ENCODE peak calls at places on chromosomes 11 and 22, in nine cellular contexts. M is hepatocyte; N is CD8-positive, alpha-beta memory T cell; S is PC-3; U is GM23248; T is OCI-LY7; I is transverse colon; V is ovary; X is CD8-positive, alpha-beta T cell. F is an unnamed sample.

GRCh38 chr11:132238331-132238730 is 867.9 kb downstream of the NTM start:
- DNase-seq in T (no peak), N (no peak), I (no peak), S (no peak), M (no peak), X (no peak), V (no peak), U (no peak), F (no peak)

GRCh38 chr22:30890689-30891442 is 77.7 kb downstream of the MORC2 start:
- DNase-seq in N (no peak), V (peak; percentile 41), M (peak; percentile 49), U (peak; percentile 59), X (peak; percentile 33), T (peak; percentile 22), S (peak; percentile 53), I (peak; percentile 41), F (peak; percentile 44)

GRCh38 chr22:21738081-21738480 is 2.5 kb upstream of the YPEL1 start:
- DNase-seq in S (no peak), I (no peak), U (no peak), T (no peak), M (no peak), V (no peak), N (no peak), X (no peak), F (no peak)

GRCh38 chr11:102798012-102798746 is at the start of gene MMP1:
- DNase-seq in X (no peak), V (no peak), U (peak; percentile 87), I (no peak), N (no peak), S (peak; percentile 98), M (peak; percentile 64), T (no peak), F (no peak)

GRCh38 chr11:128501576-128502549 is 85.5 kb downstream of the ETS1 start:
- DNase-seq in S (peak; percentile 46), N (no peak), T (no peak), M (no peak), U (peak; percentile 89), V (no peak), X (no peak), I (no peak), F (no peak)

GRCh38 chr11:126591966-126592489 is 236.5 kb downstream of the ST3GAL4 start:
- DNase-seq in S (no peak), N (no peak), V (no peak), M (no peak), U (no peak), T (no peak), X (no peak), I (no peak), F (no peak)

GRCh38 chr11:35139883-35140282 is 912 bp downstream of the CD44 start:
- DNase-seq in S (peak; percentile 18), X (no peak), N (no peak), M (no peak), T (no peak), V (no peak), I (no peak), U (peak; percentile 51), F (no peak)

GRCh38 chr11:65549088-65549487 is 9.1 kb downstream of the LTBP3 start:
- DNase-seq in U (no peak), M (no peak), X (no peak), T (no peak), N (no peak), S (no peak), I (no peak), V (no peak), F (no peak)

GRCh38 chr11:92837595-92837994 is 131.9 kb upstream of the MTNR1B start:
- DNase-seq in V (no peak), M (no peak), S (peak; percentile 22), T (no peak), I (no peak), N (no peak), X (peak; percentile 12), U (no peak), F (no peak)

GRCh38 chr11:118227865-118228785 is 3.3 kb upstream of the JAML start:
- DNase-seq in X (no peak), V (no peak), U (no peak), T (peak; percentile 27), N (no peak), M (no peak), I (no peak), S (no peak), F (no peak)

DNA sequence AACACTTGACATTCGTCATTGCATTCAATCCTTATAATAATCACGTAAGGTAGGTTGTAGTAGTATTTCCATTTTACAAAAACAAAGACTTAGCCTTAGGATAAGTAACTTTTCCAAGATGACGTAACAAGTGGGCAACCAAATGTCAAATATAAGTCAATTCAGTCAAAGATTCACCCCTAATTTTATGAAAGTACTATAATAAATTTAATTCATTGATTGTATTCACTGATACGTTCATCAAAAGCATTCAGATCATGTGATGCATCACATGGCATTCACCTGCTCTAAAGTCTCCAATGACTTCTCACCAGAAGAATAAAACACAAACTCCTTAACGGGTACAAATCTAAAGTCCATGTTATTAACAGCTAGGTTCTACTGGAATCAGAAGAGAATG is 2.1 kb downstream of the KIF18A start:
- DNase-seq in M (no peak), S (no peak), I (no peak), V (no peak), X (no peak), U (no peak), T (peak; percentile 34), N (no peak), F (no peak)
- H3K4me1 ChIP-seq in M (peaks cover 13% of the 10 kb centered on the region), S (peaks cover 61% of the 10 kb centered on the region), I (peaks cover 20% of the 10 kb centered on the region), V (no peaks in the 10 kb centered on the region), X (peaks cover 31% of the 10 kb centered on the region), U (peaks cover 46% of the 10 kb centered on the region), T (peaks cover 31% of the 10 kb centered on the region), N (peaks cover 21% of the 10 kb centered on the region), F (peaks cover 13% of the 10 kb centered on the region)

DNA sequence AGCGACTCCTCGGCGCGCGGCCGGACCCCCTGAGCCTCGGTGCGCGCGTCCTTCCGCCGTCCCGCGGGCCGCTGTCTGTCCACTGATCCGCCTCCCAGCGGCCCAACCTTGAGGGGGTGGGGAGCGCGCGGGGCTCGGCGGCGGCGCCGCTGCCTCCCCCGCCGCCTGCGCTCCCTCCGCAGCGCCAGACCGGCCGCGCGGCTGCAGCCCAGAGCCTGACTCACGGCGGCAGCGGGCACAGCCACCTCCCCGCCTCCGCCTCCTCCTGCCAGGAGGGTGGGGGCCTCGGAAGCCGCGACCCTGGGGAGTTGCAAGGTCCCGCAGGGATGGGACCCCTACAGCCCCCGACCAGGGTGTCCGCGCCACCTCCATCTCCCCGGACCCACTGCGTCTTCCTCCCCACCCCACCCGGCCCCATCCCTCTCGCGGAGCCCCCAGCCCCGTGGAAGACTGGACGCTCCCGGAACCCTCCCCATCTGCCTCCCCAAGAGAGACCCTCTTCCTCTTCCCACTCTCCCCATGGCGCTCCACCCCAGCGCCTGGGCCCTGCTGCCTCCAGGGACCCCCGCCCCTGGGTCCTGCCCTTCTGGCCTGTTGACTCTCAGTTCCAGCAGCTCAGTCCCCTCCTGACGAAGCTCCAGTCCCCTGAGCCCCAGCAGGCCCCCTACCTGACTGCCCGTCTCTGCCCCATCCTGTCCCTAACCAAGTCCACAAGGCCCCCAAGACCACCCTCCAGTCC is 1.2 kb downstream of the IFITM10 start:
- DNase-seq in V (no peak), X (no peak), S (no peak), N (no peak), I (peak; percentile 9), T (no peak), M (peak; percentile 69), U (peak; percentile 79), F (peak; percentile 46)
- H3K27ac ChIP-seq in V (no peak overlapping the region), X (no peak overlapping the region), S (no peak overlapping the region), N (no peak overlapping the region), I (no peak overlapping the region), T (no peak overlapping the region), M (no peak overlapping the region), U (peak overlapping the region; percentile 93), F (peak overlapping the region; percentile 44)

GRCh38 chr11:12404461-12404860 is 27.1 kb downstream of the PARVA start:
- DNase-seq in S (no peak), N (no peak), X (no peak), M (no peak), U (no peak), V (no peak), T (no peak), I (peak; percentile 33), F (peak; percentile 61)

GRCh38 chr11:12403995-12404345 is 26.6 kb downstream of the PARVA start:
- DNase-seq in U (no peak), S (no peak), V (no peak), M (no peak), T (no peak), N (no peak), I (no peak), X (no peak), F (no peak)

GRCh38 chr11:12402691-12403120 is 25.3 kb downstream of the PARVA start:
- DNase-seq in S (no peak), V (no peak), M (no peak), N (no peak), T (no peak), U (no peak), I (no peak), X (no peak), F (no peak)

GRCh38 chr11:12403122-12403994 is 26.0 kb downstream of the PARVA start:
- DNase-seq in T (no peak), M (no peak), I (no peak), V (no peak), N (no peak), X (no peak), U (no peak), S (no peak), F (no peak)

GRCh38 chr11:12402027-12402426 is 24.7 kb downstream of the PARVA start:
- DNase-seq in U (no peak), T (no peak), M (no peak), I (no peak), X (no peak), V (no peak), S (no peak), N (no peak), F (no peak)
- H3K4me1 ChIP-seq in U (peaks cover 47% of the 10 kb centered on the region), T (no peaks in the 10 kb centered on the region), M (peaks cover 28% of the 10 kb centered on the region), I (peaks cover 9% of the 10 kb centered on the region), X (no peaks in the 10 kb centered on the region), V (peaks cover 33% of the 10 kb centered on the region), S (peaks cover 7% of the 10 kb centered on the region), N (no peaks in the 10 kb centered on the region), F (peaks cover 5% of the 10 kb centered on the region)

GRCh38 chr11:57300785-57301184 is 24.0 kb downstream of the TNKS1BP1 start:
- DNase-seq in S (no peak), N (no peak), T (no peak), X (no peak), V (no peak), I (no peak), M (no peak), U (no peak), F (no peak)
- H3K27ac ChIP-seq in S (no peak overlapping the region), N (no peak overlapping the region), T (no peak overlapping the region), X (no peak overlapping the region), V (no peak overlapping the region), I (no peak overlapping the region), M (no peak overlapping the region), U (no peak overlapping the region), F (no peak overlapping the region)

DNA sequence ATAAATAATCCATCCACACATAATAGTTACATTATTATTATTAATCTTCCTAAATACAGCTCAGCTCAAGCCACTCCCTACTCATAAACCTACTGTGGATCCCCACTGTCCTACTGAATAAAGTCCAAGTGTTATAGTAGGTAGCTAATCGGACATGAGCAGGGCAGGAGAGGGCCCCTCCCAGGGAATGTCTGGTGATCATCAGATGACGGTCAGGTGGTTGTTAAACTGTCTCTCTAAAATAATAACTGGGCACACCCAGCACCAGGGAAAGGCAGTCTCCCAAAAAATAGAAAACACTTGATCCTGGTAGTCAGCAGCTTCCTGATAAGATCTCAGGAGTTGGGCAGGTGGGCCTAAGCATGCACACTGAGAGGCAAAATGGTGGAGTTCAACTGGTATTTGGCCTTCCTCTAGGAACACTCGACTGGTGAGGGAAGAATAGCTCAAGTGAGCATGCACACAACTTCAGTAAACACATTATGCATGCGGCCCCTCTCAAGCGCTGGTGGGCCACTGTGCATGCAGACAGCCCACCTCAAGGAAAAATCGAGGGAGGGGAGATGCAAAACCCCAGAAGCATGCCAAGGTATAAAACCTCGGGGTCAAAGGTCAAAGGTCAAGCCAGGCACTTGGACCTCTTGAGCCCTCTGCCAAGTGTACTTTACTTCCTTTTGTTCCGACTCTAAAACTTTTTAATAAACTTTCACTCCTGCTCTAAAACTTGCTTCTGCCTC is 65.0 kb downstream of the LRRC32 start:
- DNase-seq in T (no peak), I (no peak), V (no peak), U (no peak), N (no peak), M (no peak), S (no peak), X (no peak), F (no peak)
- H3K4me1 ChIP-seq in T (peaks cover 15% of the 10 kb centered on the region), I (peaks cover 35% of the 10 kb centered on the region), V (peaks cover 40% of the 10 kb centered on the region), U (peaks cover 30% of the 10 kb centered on the region), N (no peaks in the 10 kb centered on the region), M (peaks cover 19% of the 10 kb centered on the region), S (peaks cover 5% of the 10 kb centered on the region), X (no peaks in the 10 kb centered on the region), F (no peaks in the 10 kb centered on the region)